ENCODE peak calls at places on chromosomes 2 and 18, in six cellular contexts. One of them, this sample, is unnamed.

GRCh38 chr2:165462433-165462832 is 7.1 kb upstream of the CSRNP3 start:
- DNase-seq in GM12891: no peak
- DNase-seq in stomach: no peak
- DNase-seq in H1: no peak
- DNase-seq in upper lobe of left lung: no peak
- DNase-seq in spleen: no peak
- DNase-seq in this sample: no peak

GRCh38 chr2:18977409-18977808 is 381.0 kb downstream of the OSR1 start:
- DNase-seq in H1: no peak
- DNase-seq in spleen: no peak
- DNase-seq in GM12891: no peak
- DNase-seq in stomach: no peak
- DNase-seq in upper lobe of left lung: no peak
- DNase-seq in this sample: no peak

GRCh38 chr2:221429741-221430491 is 142.2 kb downstream of the EPHA4 start:
- DNase-seq in upper lobe of left lung: peak
- DNase-seq in GM12891: no peak
- DNase-seq in spleen: no peak
- DNase-seq in stomach: peak
- DNase-seq in H1: no peak
- DNase-seq in this sample: no peak

GRCh38 chr2:208183526-208183925 is 6.3 kb downstream of the C2orf80 start:
- DNase-seq in GM12891: no peak
- DNase-seq in spleen: peak
- DNase-seq in upper lobe of left lung: no peak
- DNase-seq in H1: peak
- DNase-seq in stomach: no peak
- DNase-seq in this sample: no peak

GRCh38 chr2:171550613-171551012 is 28.3 kb downstream of the CYBRD1 start:
- DNase-seq in stomach: no peak
- DNase-seq in H1: no peak
- DNase-seq in upper lobe of left lung: no peak
- DNase-seq in spleen: no peak
- DNase-seq in GM12891: no peak
- DNase-seq in this sample: no peak

GRCh38 chr2:88054300-88055048 is 1.1 kb downstream of the KRCC1 start:
- DNase-seq in spleen: peak
- DNase-seq in GM12891: no peak
- DNase-seq in H1: no peak
- DNase-seq in stomach: no peak
- DNase-seq in upper lobe of left lung: peak
- DNase-seq in this sample: no peak

GRCh38 chr18:45517181-45517741 is 98.0 kb upstream of the SLC14A2 start:
- DNase-seq in upper lobe of left lung: peak
- DNase-seq in GM12891: no peak
- DNase-seq in H1: no peak
- DNase-seq in spleen: no peak
- DNase-seq in stomach: no peak
- DNase-seq in this sample: peak

GRCh38 chr2:118310016-118310877 is 222.0 kb downstream of the INSIG2 start:
- DNase-seq in GM12891: peak
- DNase-seq in upper lobe of left lung: peak
- DNase-seq in H1: peak
- DNase-seq in stomach: no peak
- DNase-seq in spleen: no peak
- DNase-seq in this sample: peak

GRCh38 chr2:151803811-151804210 is 24.4 kb downstream of the ARL5A start:
- DNase-seq in stomach: no peak
- DNase-seq in GM12891: no peak
- DNase-seq in H1: no peak
- DNase-seq in upper lobe of left lung: no peak
- DNase-seq in spleen: no peak
- DNase-seq in this sample: no peak

GRCh38 chr2:190540048-190540447 is 5.5 kb upstream of the NEMP2 start:
- DNase-seq in stomach: no peak
- DNase-seq in GM12891: no peak
- DNase-seq in H1: no peak
- DNase-seq in spleen: no peak
- DNase-seq in upper lobe of left lung: no peak
- DNase-seq in this sample: no peak

GRCh38 chr2:64837116-64837704 is 152.0 kb upstream of the SLC1A4 start:
- DNase-seq in stomach: no peak
- DNase-seq in GM12891: no peak
- DNase-seq in H1: no peak
- DNase-seq in spleen: no peak
- DNase-seq in upper lobe of left lung: no peak
- DNase-seq in this sample: no peak

GRCh38 chr2:39851691-39852110 is 72.6 kb upstream of the THUMPD2 start:
- DNase-seq in stomach: no peak
- DNase-seq in upper lobe of left lung: no peak
- DNase-seq in GM12891: no peak
- DNase-seq in spleen: no peak
- DNase-seq in H1: no peak
- DNase-seq in this sample: no peak

GRCh38 chr2:17857016-17857415 is 21.5 kb upstream of the KCNS3 start:
- DNase-seq in H1: no peak
- DNase-seq in GM12891: no peak
- DNase-seq in upper lobe of left lung: no peak
- DNase-seq in stomach: no peak
- DNase-seq in spleen: no peak
- DNase-seq in this sample: no peak

GRCh38 chr2:114807666-114808065 is 365.2 kb downstream of the DPP10 start:
- DNase-seq in spleen: no peak
- DNase-seq in GM12891: no peak
- DNase-seq in stomach: no peak
- DNase-seq in upper lobe of left lung: no peak
- DNase-seq in H1: no peak
- DNase-seq in this sample: no peak

GRCh38 chr2:230960026-230960425 is 35.0 kb upstream of the GPR55 start:
- DNase-seq in stomach: no peak
- DNase-seq in spleen: no peak
- DNase-seq in upper lobe of left lung: no peak
- DNase-seq in GM12891: no peak
- DNase-seq in H1: no peak
- DNase-seq in this sample: no peak

GRCh38 chr2:132550945-132551344 is 119.1 kb downstream of the LYPD1 start:
- DNase-seq in GM12891: no peak
- DNase-seq in upper lobe of left lung: no peak
- DNase-seq in spleen: no peak
- DNase-seq in stomach: no peak
- DNase-seq in H1: peak
- DNase-seq in this sample: no peak

GRCh38 chr2:234293973-234294372 is 202.9 kb downstream of the ARL4C start:
- DNase-seq in stomach: no peak
- DNase-seq in GM12891: no peak
- DNase-seq in spleen: no peak
- DNase-seq in H1: no peak
- DNase-seq in upper lobe of left lung: no peak
- DNase-seq in this sample: no peak

GRCh38 chr2:60438653-60439052 is 114.8 kb downstream of the BCL11A start:
- DNase-seq in GM12891: no peak
- DNase-seq in spleen: peak
- DNase-seq in stomach: no peak
- DNase-seq in upper lobe of left lung: no peak
- DNase-seq in H1: no peak
- DNase-seq in this sample: no peak
- TF ChIP-seq POLR2A in GM12891: no peak
- TF ChIP-seq POLR2A in spleen: no peak
- TF ChIP-seq POLR2A in stomach: no peak
- TF ChIP-seq POLR2A in upper lobe of left lung: no peak
- TF ChIP-seq POLR2A in H1: no peak
- TF ChIP-seq POLR2A in this sample: no peak

GRCh38 chr2:160666019-160666676 is 172.5 kb upstream of the RBMS1 start:
- DNase-seq in GM12891: no peak
- DNase-seq in stomach: no peak
- DNase-seq in spleen: no peak
- DNase-seq in upper lobe of left lung: no peak
- DNase-seq in H1: no peak
- DNase-seq in this sample: no peak
- TF ChIP-seq POLR2AphosphoS5 in GM12891: no peak
- TF ChIP-seq POLR2AphosphoS5 in stomach: peak
- TF ChIP-seq POLR2AphosphoS5 in spleen: no peak
- TF ChIP-seq POLR2AphosphoS5 in upper lobe of left lung: peak
- TF ChIP-seq POLR2AphosphoS5 in H1: no peak
- TF ChIP-seq POLR2AphosphoS5 in this sample: no peak

DNA sequence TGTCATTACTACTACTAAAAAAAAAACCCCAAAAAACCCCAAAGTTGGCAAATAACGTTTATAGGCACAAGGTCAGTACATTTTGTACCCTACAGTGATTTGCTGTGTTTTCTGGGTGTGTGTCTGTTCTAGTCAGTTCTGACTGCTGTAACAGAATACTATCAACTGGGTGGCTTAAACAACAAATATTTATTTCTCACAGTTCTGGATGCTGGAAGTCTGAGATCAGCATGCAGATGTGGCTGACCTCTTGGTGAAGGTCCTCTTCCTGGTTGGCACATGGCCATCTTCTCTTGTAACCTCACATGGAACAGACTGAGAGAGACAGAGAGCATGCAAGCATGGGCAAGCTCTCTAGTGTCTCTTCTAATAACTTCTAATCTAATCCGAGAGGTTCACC is 103.1 kb downstream of the CERS6 start:
- DNase-seq in H1: no peak
- DNase-seq in spleen: no peak
- DNase-seq in GM12891: no peak
- DNase-seq in upper lobe of left lung: no peak
- DNase-seq in stomach: peak
- DNase-seq in this sample: no peak
- TF ChIP-seq POLR2A in H1: no peak
- TF ChIP-seq POLR2A in spleen: no peak
- TF ChIP-seq POLR2A in GM12891: no peak
- TF ChIP-seq POLR2A in upper lobe of left lung: no peak
- TF ChIP-seq POLR2A in stomach: no peak
- TF ChIP-seq POLR2A in this sample: no peak

DNA sequence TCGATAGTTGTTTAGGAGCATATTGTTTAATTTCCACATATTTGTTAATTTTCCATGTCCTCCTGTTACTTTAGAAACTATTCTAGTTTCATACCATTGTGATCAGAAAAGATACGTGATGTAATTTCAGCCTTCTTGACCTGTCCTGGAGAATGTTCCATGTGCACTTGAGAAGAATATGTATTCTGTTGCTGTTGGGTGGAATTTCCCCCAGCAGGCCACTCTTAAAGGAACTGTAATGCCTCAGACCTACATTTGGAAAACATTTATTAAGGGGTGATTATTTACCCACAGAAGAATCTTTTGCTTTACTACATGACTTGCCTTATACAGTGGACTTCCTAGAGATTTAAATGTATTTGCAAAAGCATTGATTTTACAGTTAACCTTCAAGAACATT is 55.5 kb downstream of the LIMS1 start:
- DNase-seq in upper lobe of left lung: no peak
- DNase-seq in spleen: no peak
- DNase-seq in GM12891: no peak
- DNase-seq in H1: no peak
- DNase-seq in stomach: no peak
- DNase-seq in this sample: no peak
- TF ChIP-seq POLR2AphosphoS5 in upper lobe of left lung: no peak
- TF ChIP-seq POLR2AphosphoS5 in spleen: no peak
- TF ChIP-seq POLR2AphosphoS5 in GM12891: no peak
- TF ChIP-seq POLR2AphosphoS5 in H1: no peak
- TF ChIP-seq POLR2AphosphoS5 in stomach: no peak
- TF ChIP-seq POLR2AphosphoS5 in this sample: no peak

DNA sequence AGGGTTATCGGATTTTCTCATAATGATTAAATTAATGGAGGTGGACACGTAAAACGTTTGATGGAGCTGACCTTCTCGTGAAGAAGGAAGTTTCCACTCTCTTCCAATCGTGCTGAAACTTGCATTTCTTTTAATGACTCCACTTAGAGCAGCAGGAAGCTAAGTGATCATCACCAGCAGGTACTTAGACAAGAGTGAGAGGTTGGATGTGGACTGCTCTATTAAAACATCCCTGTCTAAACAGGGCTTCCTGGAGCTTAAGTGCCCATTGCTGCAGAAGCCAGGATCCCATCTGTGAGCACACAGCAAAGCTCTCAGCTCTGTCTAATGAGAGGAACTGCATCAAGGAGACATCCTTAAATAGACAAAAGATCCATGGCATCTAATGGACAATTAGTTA is 1539.5 kb upstream of the CELF4 start:
- DNase-seq in upper lobe of left lung: no peak
- DNase-seq in H1: no peak
- DNase-seq in stomach: no peak
- DNase-seq in spleen: no peak
- DNase-seq in GM12891: no peak
- DNase-seq in this sample: no peak
- TF ChIP-seq POLR2A in upper lobe of left lung: no peak
- TF ChIP-seq POLR2A in H1: no peak
- TF ChIP-seq POLR2A in stomach: no peak
- TF ChIP-seq POLR2A in spleen: no peak
- TF ChIP-seq POLR2A in GM12891: no peak
- TF ChIP-seq POLR2A in this sample: no peak

DNA sequence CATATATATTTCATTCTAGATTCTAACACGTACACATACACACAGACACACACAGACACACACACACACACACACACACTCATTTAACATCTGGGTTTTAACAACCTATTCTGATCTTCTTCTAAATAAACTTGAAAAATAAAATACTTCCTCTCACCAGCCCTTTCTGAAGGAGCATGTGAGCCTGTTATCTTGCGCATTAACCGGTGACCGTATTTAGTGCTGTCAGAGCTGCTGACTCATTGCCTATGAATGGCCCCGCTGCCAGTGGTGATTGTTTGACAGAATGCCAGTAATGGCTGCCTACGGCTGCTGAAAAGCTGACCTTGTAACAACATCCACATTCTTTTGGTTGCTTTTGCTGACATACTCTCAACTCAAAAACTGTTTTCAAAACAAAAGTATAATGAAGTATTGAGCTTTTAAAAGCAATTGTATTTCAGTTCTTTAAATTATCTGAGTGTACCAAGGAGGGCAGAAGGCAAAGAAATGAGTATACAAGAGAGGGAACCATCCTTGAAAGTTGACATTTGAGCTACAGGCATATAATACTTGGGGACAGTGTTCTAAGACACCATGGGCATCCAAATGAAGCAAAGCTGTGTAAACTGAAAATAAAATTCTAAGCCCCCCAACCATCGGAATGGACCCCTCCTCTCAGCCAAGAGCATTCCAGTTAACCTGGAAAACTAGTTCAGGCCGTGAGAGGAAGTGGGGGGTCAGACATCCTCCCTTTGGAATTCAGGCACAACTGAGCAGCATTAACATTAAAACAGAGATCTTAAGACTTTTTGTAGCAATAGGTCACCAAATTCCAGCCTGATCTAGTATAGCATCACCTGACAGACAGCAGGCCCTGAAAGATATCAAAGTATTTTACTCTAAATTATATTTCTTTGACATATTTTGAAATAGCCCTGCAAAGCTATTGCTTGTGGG is 50.2 kb upstream of the DTNA start:
- DNase-seq in upper lobe of left lung: no peak
- DNase-seq in H1: no peak
- DNase-seq in spleen: peak
- DNase-seq in stomach: peak
- DNase-seq in GM12891: no peak
- DNase-seq in this sample: peak
- TF ChIP-seq POLR2AphosphoS5 in upper lobe of left lung: peak
- TF ChIP-seq POLR2AphosphoS5 in H1: peak
- TF ChIP-seq POLR2AphosphoS5 in spleen: no peak
- TF ChIP-seq POLR2AphosphoS5 in stomach: peak
- TF ChIP-seq POLR2AphosphoS5 in GM12891: no peak
- TF ChIP-seq POLR2AphosphoS5 in this sample: no peak